ENCODE peak calls at places on chromosomes 2 and 18, in eight cellular contexts. D, E, G, C, N, A, H and O are unnamed samples.

GRCh38 chr2:214902273-214902672 is 92.8 kb upstream of the BARD1 start:
- DNase-seq in D (no peak), E (no peak), G (no peak), C (no peak), N (no peak), A (no peak), H (no peak), O (no peak)

GRCh38 chr2:61471905-61472805 is 1.3 kb upstream of the USP34 start:
- DNase-seq in D (no peak), E (no peak), G (no peak), C (no peak), N (peak), A (peak), H (no peak), O (no peak)

GRCh38 chr2:33475381-33476099 is 909 bp upstream of the RASGRP3 start:
- DNase-seq in D (peak), E (peak), G (peak), C (peak), N (peak), A (peak), H (peak), O (peak)

GRCh38 chr2:68027959-68028358 is 34.8 kb downstream of the C1D start:
- DNase-seq in D (no peak), E (no peak), G (no peak), C (no peak), N (no peak), A (no peak), H (no peak), O (no peak)

GRCh38 chr2:222568866-222569265 is 87.0 kb downstream of the FARSB start:
- DNase-seq in D (no peak), E (peak), G (no peak), C (no peak), N (no peak), A (no peak), H (peak), O (no peak)

GRCh38 chr18:79394438-79395307 is 1.1 kb upstream of the NFATC1 start:
- DNase-seq in D (no peak), E (peak), G (no peak), C (no peak), N (no peak), A (no peak), H (peak), O (peak)

GRCh38 chr18:6543330-6543908 is 128.7 kb upstream of the L3MBTL4 start:
- DNase-seq in D (peak), E (no peak), G (no peak), C (no peak), N (no peak), A (peak), H (no peak), O (no peak)

GRCh38 chr2:263774-264492 is at the start of gene SH3YL1:
- DNase-seq in D (no peak), E (peak), G (peak), C (peak), N (peak), A (peak), H (no peak), O (peak)

GRCh38 chr2:184875212-184875611 is 276.9 kb downstream of the ZNF804A start:
- DNase-seq in D (no peak), E (no peak), G (no peak), C (no peak), N (no peak), A (no peak), H (no peak), O (no peak)

GRCh38 chr2:172226244-172227061 is 123.8 kb upstream of the DLX2 start:
- DNase-seq in D (no peak), E (no peak), G (no peak), C (no peak), N (no peak), A (peak), H (no peak), O (no peak)

GRCh38 chr2:191682148-191682547 is 4.2 kb downstream of the NABP1 start:
- DNase-seq in D (no peak), E (no peak), G (no peak), C (no peak), N (no peak), A (no peak), H (no peak), O (no peak)

GRCh38 chr18:42274488-42275137 is 319.6 kb downstream of the PIK3C3 start:
- DNase-seq in D (no peak), E (no peak), G (no peak), C (no peak), N (no peak), A (peak), H (no peak), O (no peak)

GRCh38 chr18:31042391-31043181 is at the start of gene DSC3:
- DNase-seq in D (peak), E (no peak), G (no peak), C (no peak), N (peak), A (peak), H (no peak), O (peak)

GRCh38 chr2:10811552-10811951 is 1.0 kb downstream of the PDIA6 start:
- DNase-seq in D (no peak), E (no peak), G (no peak), C (no peak), N (no peak), A (peak), H (no peak), O (no peak)

GRCh38 chr2:127176371-127177311 is 43.5 kb downstream of the CYP27C1 start:
- DNase-seq in D (no peak), E (no peak), G (no peak), C (no peak), N (peak), A (no peak), H (no peak), O (no peak)

GRCh38 chr18:59311631-59312030 is 6.8 kb downstream of the CPLX4 start:
- DNase-seq in D (no peak), E (no peak), G (no peak), C (no peak), N (no peak), A (no peak), H (no peak), O (no peak)

GRCh38 chr2:214895469-214895868 is 86.0 kb upstream of the BARD1 start:
- DNase-seq in D (no peak), E (no peak), G (no peak), C (no peak), N (no peak), A (no peak), H (no peak), O (no peak)

GRCh38 chr2:165610591-165611029 is 141.1 kb downstream of the CSRNP3 start:
- DNase-seq in D (no peak), E (no peak), G (no peak), C (no peak), N (no peak), A (peak), H (no peak), O (no peak)

GRCh38 chr18:50182516-50182915 is 12.4 kb downstream of the MYO5B start:
- DNase-seq in D (no peak), E (no peak), G (no peak), C (no peak), N (no peak), A (no peak), H (no peak), O (no peak)

GRCh38 chr18:77133051-77133919 is 702 bp upstream of the MBP start:
- DNase-seq in D (no peak), E (peak), G (no peak), C (no peak), N (no peak), A (peak), H (no peak), O (peak)

GRCh38 chr18:67342159-67342558 is 174.4 kb downstream of the DSEL start:
- DNase-seq in D (no peak), E (no peak), G (no peak), C (no peak), N (no peak), A (no peak), H (no peak), O (no peak)

GRCh38 chr2:237790353-237790752 is 8.2 kb upstream of the RBM44 start:
- DNase-seq in D (no peak), E (no peak), G (peak), C (no peak), N (no peak), A (no peak), H (no peak), O (no peak)

GRCh38 chr2:10407841-10408648 is 40.1 kb downstream of the ODC1 start:
- DNase-seq in D (peak), E (no peak), G (peak), C (peak), N (peak), A (peak), H (peak), O (peak)

GRCh38 chr2:39954346-39954745 is 175.3 kb upstream of the THUMPD2 start:
- DNase-seq in D (no peak), E (no peak), G (no peak), C (no peak), N (no peak), A (no peak), H (no peak), O (no peak)

GRCh38 chr2:38484957-38485356 is 107.9 kb upstream of the ATL2 start:
- DNase-seq in D (no peak), E (no peak), G (no peak), C (no peak), N (no peak), A (no peak), H (no peak), O (no peak)

GRCh38 chr2:206915136-206915535 is 24.2 kb upstream of the CPO start:
- DNase-seq in D (no peak), E (no peak), G (no peak), C (no peak), N (no peak), A (peak), H (no peak), O (no peak)

GRCh38 chr2:96342085-96342484 is 6.5 kb downstream of the NCAPH start:
- DNase-seq in D (peak), E (no peak), G (no peak), C (no peak), N (no peak), A (no peak), H (no peak), O (peak)

GRCh38 chr2:128805237-128805636 is 486.6 kb upstream of the HS6ST1 start:
- DNase-seq in D (no peak), E (no peak), G (peak), C (no peak), N (peak), A (no peak), H (no peak), O (no peak)

GRCh38 chr2:232838406-232838874 is 31.6 kb upstream of the SNORC start:
- DNase-seq in D (no peak), E (no peak), G (no peak), C (no peak), N (no peak), A (peak), H (no peak), O (peak)

GRCh38 chr2:192190474-192190873 is 4.3 kb downstream of the TMEFF2 start:
- DNase-seq in D (peak), E (no peak), G (no peak), C (no peak), N (no peak), A (peak), H (no peak), O (no peak)

GRCh38 chr2:18169787-18170175 is 291.3 kb downstream of the KCNS3 start:
- DNase-seq in D (no peak), E (no peak), G (no peak), C (no peak), N (no peak), A (no peak), H (no peak), O (no peak)

GRCh38 chr18:40877096-40877495 is 1077.9 kb upstream of the PIK3C3 start:
- DNase-seq in D (no peak), E (no peak), G (no peak), C (no peak), N (no peak), A (no peak), H (no peak), O (no peak)

DNA sequence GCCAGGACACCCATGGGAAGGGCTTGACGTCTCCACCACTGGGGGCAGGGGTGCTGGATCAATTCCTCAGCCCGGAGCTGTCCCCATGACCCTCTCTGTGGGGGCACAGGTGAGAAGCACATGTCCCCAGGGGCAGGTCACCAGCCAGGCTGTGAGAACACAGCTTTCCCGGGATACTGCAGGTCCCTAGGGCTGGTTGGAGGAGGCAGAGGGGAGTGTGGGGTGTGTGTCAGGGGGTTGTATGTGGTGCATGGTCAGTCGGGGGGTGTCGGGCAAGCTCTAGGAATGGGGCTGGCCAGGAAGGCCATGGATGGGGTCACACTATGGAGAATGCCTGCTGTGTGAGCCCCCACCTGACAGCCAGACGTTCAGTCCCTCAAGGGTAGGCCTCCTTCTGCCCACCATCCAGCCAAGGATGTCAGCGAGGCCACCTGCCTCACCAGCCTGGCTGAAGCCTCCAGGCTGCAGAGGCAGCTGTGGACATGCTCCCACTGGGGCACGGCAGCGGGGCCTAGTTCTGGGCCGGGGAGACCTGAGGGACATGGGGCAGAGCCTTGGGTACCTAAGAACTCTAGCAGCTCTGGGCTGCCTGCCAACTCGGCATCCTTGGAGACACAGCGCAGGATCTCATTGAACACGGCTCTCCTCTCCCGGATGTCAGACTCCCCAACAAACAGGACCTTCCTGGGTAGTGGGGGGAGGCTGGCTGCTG is 10.3 kb downstream of the HS1BP3 start:
- DNase-seq in D (no peak), E (peak), G (no peak), C (no peak), N (no peak), A (no peak), H (no peak), O (no peak)
- TF ChIP-seq POLR2A in D (no peak), E (no peak), G (no peak), C (no peak), N (no peak), A (no peak), H (no peak), O (no peak)

GRCh38 chr18:13217466-13217961 is 1.0 kb upstream of the LDLRAD4 start:
- DNase-seq in D (no peak), E (peak), G (no peak), C (no peak), N (peak), A (peak), H (no peak), O (peak)

GRCh38 chr18:13217971-13218375 is 587 bp upstream of the LDLRAD4 start:
- DNase-seq in D (no peak), E (no peak), G (no peak), C (no peak), N (no peak), A (no peak), H (no peak), O (no peak)

GRCh38 chr18:13219012-13219396 is 444 bp downstream of the LDLRAD4 start:
- DNase-seq in D (no peak), E (no peak), G (no peak), C (no peak), N (no peak), A (no peak), H (no peak), O (no peak)

GRCh38 chr18:13219576-13219975 is 1.0 kb downstream of the LDLRAD4 start:
- DNase-seq in D (no peak), E (no peak), G (no peak), C (no peak), N (no peak), A (no peak), H (no peak), O (no peak)

GRCh38 chr18:13218376-13219011 is at the start of gene LDLRAD4:
- DNase-seq in D (no peak), E (no peak), G (no peak), C (no peak), N (peak), A (peak), H (no peak), O (peak)
- H3K4me3 ChIP-seq in D (peak), E (peak), G (peak), C (peak), N (peak), A (no peak), H (peak), O (peak)

GRCh38 chr2:205792908-205793307 is 110.6 kb downstream of the NRP2 start:
- DNase-seq in D (no peak), E (no peak), G (no peak), C (no peak), N (no peak), A (no peak), H (no peak), O (no peak)
- TF ChIP-seq POLR2A in D (no peak), E (no peak), G (no peak), C (no peak), N (no peak), A (no peak), H (no peak), O (no peak)

GRCh38 chr2:119367472-119368099 is 809 bp downstream of the DBI start:
- DNase-seq in D (peak), E (no peak), G (peak), C (peak), N (peak), A (peak), H (no peak), O (peak)
- H3K4me3 ChIP-seq in D (peak), E (peak), G (peak), C (peak), N (peak), A (peak), H (peak), O (peak)

DNA sequence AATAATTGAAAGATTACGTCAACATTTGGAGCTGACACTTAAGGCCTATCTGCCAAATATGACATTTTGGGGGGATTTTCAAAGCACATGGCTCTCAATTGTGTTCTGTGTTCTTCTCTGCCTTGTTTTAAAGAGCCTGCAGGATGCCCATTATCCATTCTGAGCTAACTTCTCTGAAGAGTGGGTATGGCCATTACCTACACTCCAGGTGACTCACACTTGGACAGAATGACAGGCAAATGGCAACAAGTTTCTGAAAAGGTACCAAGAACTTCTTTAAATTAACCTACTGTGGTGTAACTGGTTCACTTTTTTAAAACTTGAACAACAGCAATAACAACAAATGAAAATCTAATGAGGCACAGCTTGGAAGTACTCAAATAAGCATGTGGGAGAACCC is 834.9 kb upstream of the SLC39A10 start:
- DNase-seq in D (no peak), E (no peak), G (no peak), C (no peak), N (no peak), A (no peak), H (no peak), O (no peak)
- TF ChIP-seq POLR2A in D (no peak), E (no peak), G (no peak), C (no peak), N (no peak), A (no peak), H (no peak), O (no peak)

DNA sequence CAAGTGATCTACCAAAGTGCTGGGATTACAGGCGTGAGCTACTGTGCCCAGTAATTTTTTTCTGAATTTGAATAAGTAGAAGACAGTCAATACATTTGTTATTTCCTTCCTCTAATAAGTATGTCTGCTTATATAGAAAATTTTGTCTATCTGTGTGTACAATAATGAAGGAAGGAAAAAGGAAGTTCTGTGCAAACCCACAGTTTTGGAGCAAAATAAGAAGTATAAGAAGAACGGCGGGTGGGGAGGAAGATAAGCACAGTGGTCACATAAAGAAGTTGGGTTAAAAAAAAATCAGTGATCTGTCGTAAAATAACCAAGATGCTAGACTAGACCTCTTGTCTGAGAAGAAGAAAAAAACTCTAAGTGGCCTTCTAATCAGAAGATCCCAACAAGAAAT is 20.2 kb downstream of the MGAT4A start:
- DNase-seq in D (no peak), E (no peak), G (no peak), C (no peak), N (no peak), A (peak), H (no peak), O (no peak)
- H3K4me3 ChIP-seq in D (no peak), E (no peak), G (no peak), C (no peak), N (no peak), A (no peak), H (no peak), O (no peak)

GRCh38 chr2:241734467-241735208 is at the start of gene D2HGDH:
- DNase-seq in D (peak), E (peak), G (peak), C (peak), N (peak), A (peak), H (peak), O (peak)
- TF ChIP-seq POLR2A in D (peak), E (peak), G (no peak), C (no peak), N (no peak), A (peak), H (peak), O (peak)

GRCh38 chr18:58269931-58270330 is 225.9 kb downstream of the NEDD4L start:
- DNase-seq in D (no peak), E (no peak), G (no peak), C (no peak), N (no peak), A (no peak), H (no peak), O (no peak)
- H3K4me3 ChIP-seq in D (no peak), E (no peak), G (no peak), C (no peak), N (no peak), A (no peak), H (no peak), O (no peak)